ENCODE peak calls at places on chromosomes 1 and 21, in seven cellular contexts. P is amniotic epithelial cell, Q is cardiac fibroblast, J is sciatic nerve, D is testis, C is AG08396, K is frontal cortex. Y is an unnamed sample.

GRCh38 chr1:45103534-45103933 is 91.5 kb downstream of the UROD start:
- DNase-seq in Q (no peak), D (no peak), K (no peak), J (no peak), C (no peak), P (no peak), Y (peak)

GRCh38 chr1:62175568-62176179 is 19.0 kb upstream of the L1TD1 start:
- DNase-seq in Q (peak), K (no peak), C (peak), P (peak), D (peak), J (no peak), Y (peak)

GRCh38 chr21:44461438-44462089 is 6.3 kb downstream of the LRRC3 start:
- DNase-seq in D (peak), K (no peak), C (no peak), P (no peak), J (no peak), Q (no peak), Y (no peak)

GRCh38 chr21:36456714-36457399 is 23.1 kb downstream of the CLDN14 start:
- DNase-seq in C (no peak), K (no peak), P (peak), D (no peak), J (no peak), Q (peak), Y (no peak)

GRCh38 chr1:119005870-119006405 is 17.8 kb upstream of the TBX15 start:
- DNase-seq in P (no peak), J (no peak), D (no peak), Q (no peak), C (no peak), K (no peak), Y (no peak)

GRCh38 chr1:27348861-27349783 is 7.3 kb downstream of the SYTL1 start:
- DNase-seq in D (peak), P (no peak), Q (no peak), K (no peak), C (peak), J (no peak), Y (peak)

GRCh38 chr1:31795096-31795675 is 20.6 kb downstream of the SPOCD1 start:
- DNase-seq in C (no peak), K (no peak), Q (no peak), P (no peak), J (no peak), D (no peak), Y (no peak)

GRCh38 chr1:197972406-197972805 is 55.2 kb downstream of the LHX9 start:
- DNase-seq in C (no peak), Q (no peak), P (no peak), K (no peak), J (no peak), D (no peak), Y (no peak)

GRCh38 chr21:23455676-23456075 is 2151.6 kb downstream of the MRPL39 start:
- DNase-seq in P (no peak), Q (no peak), D (no peak), C (no peak), K (no peak), J (no peak), Y (no peak)

GRCh38 chr1:244955661-244956060 is 91.3 kb upstream of the HNRNPU start:
- DNase-seq in P (no peak), C (no peak), D (no peak), K (no peak), Q (no peak), J (no peak), Y (no peak)

GRCh38 chr1:93668121-93668520 is 13.5 kb downstream of the BCAR3 start:
- DNase-seq in K (no peak), P (peak), C (no peak), D (no peak), J (no peak), Q (no peak), Y (no peak)

GRCh38 chr1:53968125-53968513 is 22.0 kb downstream of the LRRC42 start:
- DNase-seq in J (no peak), D (no peak), P (peak), K (no peak), C (no peak), Q (peak), Y (peak)

Y was measured in kidney glomerular epithelial cell.